ENCODE peak calls at places on chromosomes 4 and X, in eight cellular contexts. P is fibroblast of mammary gland, N is heart left ventricle, C is esophagus squamous epithelium, K is hepatocyte, X is fibroblast of pulmonary artery, V is Caco-2, S is lower lobe of right lung. A is an unnamed sample.

GRCh38 chr4:150591284-150591874 is 9.4 kb downstream of the MAB21L2 start:
- DNase-seq in V (peak), C (no peak), P (no peak), N (no peak), S (no peak), X (no peak), K (peak), A (no peak)

GRCh38 chr4:110514889-110515479 is 39.0 kb downstream of the ENPEP start:
- DNase-seq in P (peak), S (no peak), X (peak), V (peak), C (no peak), K (peak), N (no peak), A (no peak)

GRCh38 chr4:98720871-98721480 is 62.6 kb upstream of the TSPAN5 start:
- DNase-seq in C (no peak), X (no peak), V (no peak), P (peak), K (no peak), S (no peak), N (no peak), A (no peak)

GRCh38 chrX:115563633-115564182 is 2.7 kb downstream of the PLS3 start:
- DNase-seq in X (peak), N (no peak), S (no peak), C (no peak), V (no peak), P (no peak), K (no peak), A (no peak)

GRCh38 chr4:38170380-38170779 is 210.2 kb downstream of the PTTG2 start:
- DNase-seq in N (no peak), X (no peak), S (no peak), V (no peak), P (no peak), K (no peak), C (no peak), A (no peak)

GRCh38 chr4:182547435-182547834 is 304.2 kb downstream of the TENM3 start:
- DNase-seq in X (no peak), S (no peak), C (no peak), K (no peak), V (no peak), P (no peak), N (no peak), A (no peak)

GRCh38 chr4:75637176-75637575 is 6.8 kb upstream of the CDKL2 start:
- DNase-seq in K (no peak), S (no peak), V (no peak), P (no peak), X (no peak), C (no peak), N (no peak), A (peak)

GRCh38 chr4:150253416-150253815 is 175.2 kb downstream of the DCLK2 start:
- DNase-seq in P (no peak), C (no peak), S (no peak), X (no peak), N (no peak), V (no peak), K (no peak), A (no peak)

GRCh38 chrX:30713061-30713525 is 59.9 kb downstream of the GK start:
- DNase-seq in P (peak), S (peak), V (peak), X (peak), C (no peak), K (peak), N (peak), A (peak)

GRCh38 chr4:152352215-152352614 is 183.7 kb downstream of the FBXW7 start:
- DNase-seq in V (no peak), K (no peak), S (no peak), X (no peak), P (no peak), N (no peak), C (no peak), A (no peak)

GRCh38 chr4:152356428-152357034 is 179.4 kb downstream of the FBXW7 start:
- DNase-seq in X (peak), P (peak), S (no peak), V (no peak), K (no peak), N (no peak), C (no peak), A (no peak)

GRCh38 chr4:152351080-152351479 is 184.8 kb downstream of the FBXW7 start:
- DNase-seq in X (no peak), N (no peak), V (no peak), P (no peak), K (no peak), C (no peak), S (no peak), A (no peak)

GRCh38 chr4:152348670-152349069 is 187.2 kb downstream of the FBXW7 start:
- DNase-seq in V (no peak), K (no peak), S (no peak), N (no peak), X (peak), P (peak), C (no peak), A (no peak)

GRCh38 chr4:152352645-152353116 is 183.2 kb downstream of the FBXW7 start:
- DNase-seq in X (peak), S (no peak), K (peak), N (peak), V (peak), C (no peak), P (peak), A (peak)
- H3K4me3 ChIP-seq in X (peak), S (peak), K (peak), N (peak), V (peak), C (peak), P (peak), A (peak)

GRCh38 chrX:7946960-7947359 is 19.7 kb upstream of the PNPLA4 start:
- DNase-seq in K (no peak), X (no peak), N (no peak), C (no peak), S (no peak), P (no peak), V (no peak), A (no peak)

GRCh38 chrX:7943600-7944245 is 16.5 kb upstream of the PNPLA4 start:
- DNase-seq in N (no peak), S (no peak), X (no peak), V (no peak), C (no peak), P (peak), K (no peak), A (no peak)

GRCh38 chrX:7941390-7942042 is 14.3 kb upstream of the PNPLA4 start:
- DNase-seq in K (peak), N (no peak), S (no peak), V (peak), X (peak), C (no peak), P (peak), A (no peak)
- TF ChIP-seq CTCF in K (peak), N (no peak), S (no peak), V (peak), X (peak), C (no peak), P (peak), A (peak)

GRCh38 chr4:2415213-2415612 is 3.2 kb downstream of the ZFYVE28 start:
- DNase-seq in P (no peak), K (no peak), V (no peak), N (no peak), C (no peak), S (no peak), X (no peak), A (no peak)

GRCh38 chr4:2411786-2412510 is 6.5 kb downstream of the ZFYVE28 start:
- DNase-seq in S (no peak), K (no peak), C (no peak), X (no peak), P (no peak), N (peak), V (no peak), A (no peak)

GRCh38 chr4:2412534-2412884 is 5.9 kb downstream of the ZFYVE28 start:
- DNase-seq in V (peak), S (no peak), X (no peak), N (no peak), P (no peak), C (no peak), K (peak), A (no peak)

GRCh38 chr4:2413821-2414610 is 4.4 kb downstream of the ZFYVE28 start:
- DNase-seq in P (no peak), K (no peak), X (peak), V (no peak), C (no peak), S (peak), N (peak), A (no peak)

DNA sequence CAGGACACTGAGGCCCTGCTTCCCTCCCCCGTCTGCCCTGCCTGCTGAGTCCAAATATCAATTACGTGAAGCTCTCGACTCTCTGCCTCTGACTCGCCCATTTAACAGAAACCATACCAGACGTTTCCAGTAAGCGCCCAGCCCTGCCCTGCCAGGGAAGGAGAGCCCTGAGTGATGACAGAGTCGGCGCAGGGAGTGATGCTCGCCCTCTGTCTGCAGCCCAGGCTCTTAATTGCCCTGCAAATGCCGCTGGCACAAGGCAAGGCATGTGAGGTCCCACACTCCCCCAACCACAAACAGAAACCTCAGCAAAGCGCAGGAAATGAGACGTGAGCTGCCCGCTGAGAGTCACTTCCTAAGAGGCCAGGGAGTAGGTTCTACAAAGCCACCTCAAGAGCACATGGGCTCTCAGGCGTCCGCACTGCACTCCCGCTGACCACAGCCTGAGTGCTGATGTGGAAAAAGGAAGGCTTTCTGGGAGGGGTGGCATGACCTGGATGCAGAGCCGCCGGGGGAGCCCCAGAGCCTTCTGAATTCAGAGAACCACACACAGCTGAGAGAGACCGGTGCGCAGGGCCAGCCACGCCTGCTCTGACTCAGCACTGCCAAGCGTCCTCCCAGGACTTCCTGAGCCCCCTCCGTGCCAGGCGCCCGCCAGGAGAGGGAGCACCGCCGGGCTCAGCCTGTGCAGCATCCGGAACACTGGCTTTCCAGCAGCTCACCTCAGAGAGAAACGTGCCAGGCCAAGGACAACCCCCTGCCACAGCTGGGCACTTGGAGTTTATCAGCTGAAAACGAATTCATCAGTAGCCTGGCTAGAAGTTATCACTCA is 5.3 kb downstream of the ZFYVE28 start:
- DNase-seq in C (peak), V (peak), S (peak), K (peak), X (peak), P (peak), N (peak), A (peak)
- H3K4me3 ChIP-seq in C (peak), V (peak), S (peak), K (no peak), X (peak), P (peak), N (peak), A (peak)

GRCh38 chr4:1233641-1234277 is 15.2 kb downstream of the CTBP1 start:
- DNase-seq in P (peak), S (peak), X (peak), K (peak), C (no peak), N (no peak), V (no peak), A (no peak)
- TF ChIP-seq CTCF in P (peak), S (peak), X (peak), K (peak), C (peak), N (peak), V (no peak), A (peak)

DNA sequence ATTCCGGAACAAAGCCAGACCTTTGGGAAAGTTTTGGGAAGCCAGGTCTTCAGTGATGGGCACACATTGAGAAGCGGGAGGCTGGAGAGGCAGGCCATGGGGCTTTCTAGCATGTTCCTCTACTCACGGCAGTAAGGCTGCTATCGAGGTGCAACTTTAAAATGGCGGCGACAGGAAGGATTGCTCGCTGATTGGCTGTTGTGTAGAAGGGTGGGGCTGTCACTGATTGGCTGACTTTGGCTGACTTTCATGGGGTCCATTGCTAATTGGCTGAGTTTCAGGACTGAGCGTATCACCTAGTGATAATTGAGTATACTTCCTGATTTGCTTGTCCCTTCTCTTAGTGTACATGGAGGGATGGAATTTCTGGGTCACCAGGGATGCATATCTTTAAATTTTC is 19.7 kb upstream of the GLOD5 start:
- DNase-seq in K (no peak), X (no peak), N (no peak), C (no peak), P (no peak), V (no peak), S (no peak), A (no peak)
- H3K4me3 ChIP-seq in K (no peak), X (no peak), N (no peak), C (no peak), P (no peak), V (no peak), S (no peak), A (no peak)

GRCh38 chr4:187929024-187929423 is 66.5 kb upstream of the ZFP42 start:
- DNase-seq in S (no peak), C (no peak), P (no peak), V (peak), K (no peak), N (no peak), X (no peak), A (no peak)
- TF ChIP-seq CTCF in S (no peak), C (no peak), P (no peak), V (no peak), K (peak), N (no peak), X (no peak), A (peak)

A was measured in kidney epithelial cell.